ENCODE peak calls at places on chromosomes 1 and 21, in nine cellular contexts. F is AG08396, W is erythroblast, T is neural crest cell, R is BJ, O is IMR-90, J is NCI-H1092 treated with DMSO at 0.1 percent for 48 hours, N is cardiac muscle cell, D is T-cell. L is an unnamed sample.
A peak's percentile ranks its signal among the peaks of the same experiment; 100 is the strongest.

GRCh38 chr1:176102700-176103244 is 104.3 kb downstream of the COP1 start:
- DNase-seq in D (no peak), J (no peak), R (no peak), W (no peak), N (peak; percentile 3), T (no peak), F (no peak), O (peak; percentile 64), L (no peak)

GRCh38 chr1:48469616-48470500 is 2.1 kb downstream of the SPATA6 start:
- DNase-seq in T (no peak), O (peak; percentile 74), J (no peak), F (peak; percentile 59), R (no peak), D (no peak), N (peak; percentile 88), W (no peak), L (peak; percentile 53)

GRCh38 chr1:210598135-210598652 is 269.5 kb downstream of the HHAT start:
- DNase-seq in O (peak; percentile 97), T (no peak), W (peak; percentile 43), J (no peak), F (peak; percentile 68), D (no peak), N (peak; percentile 92), R (peak; percentile 97), L (peak; percentile 73)

GRCh38 chr1:40870135-40870728 is 8.1 kb upstream of the CITED4 start:
- DNase-seq in N (no peak), F (no peak), W (no peak), D (no peak), R (no peak), J (no peak), T (no peak), O (peak; percentile 56), L (no peak)

GRCh38 chr1:65687435-65688214 is 105.1 kb upstream of the PDE4B start:
- DNase-seq in O (peak; percentile 60), W (peak; percentile 92), T (peak; percentile 95), N (peak; percentile 81), R (no peak), J (peak; percentile 52), F (peak; percentile 74), D (peak; percentile 70), L (peak; percentile 51)

GRCh38 chr21:17334478-17334877 is 178.4 kb upstream of the CXADR start:
- DNase-seq in J (peak; percentile 94), R (no peak), T (no peak), D (no peak), O (no peak), F (no peak), W (no peak), N (no peak), L (no peak)

GRCh38 chr1:17635811-17636210 is 96.3 kb downstream of the ARHGEF10L start:
- DNase-seq in F (no peak), O (no peak), J (no peak), T (no peak), R (no peak), W (no peak), N (no peak), D (no peak), L (no peak)

GRCh38 chr1:206555473-206555935 is 48.2 kb downstream of the RASSF5 start:
- DNase-seq in W (peak; percentile 35), O (no peak), N (peak; percentile 43), F (peak; percentile 46), J (peak; percentile 66), D (peak; percentile 18), R (no peak), T (no peak), L (no peak)

GRCh38 chr1:148318123-148318899 is 164.8 kb downstream of the PPIAL4G start:
- DNase-seq in N (peak; percentile 64), D (peak; percentile 36), O (no peak), J (no peak), T (no peak), W (peak; percentile 20), R (no peak), F (no peak), L (no peak)

GRCh38 chr1:41852091-41852490 is 66.6 kb downstream of the HIVEP3 start:
- DNase-seq in W (no peak), T (no peak), D (no peak), N (no peak), O (no peak), J (no peak), R (no peak), F (no peak), L (no peak)

GRCh38 chr1:118294817-118295486 is 109.9 kb upstream of the SPAG17 start:
- DNase-seq in R (no peak), T (no peak), J (no peak), O (no peak), W (no peak), F (no peak), N (peak; percentile 13), D (no peak), L (no peak)

GRCh38 chr1:235342471-235342870 is 14.1 kb downstream of the GGPS1 start:
- DNase-seq in J (no peak), N (no peak), T (no peak), R (no peak), O (no peak), W (no peak), D (no peak), F (no peak), L (no peak)

GRCh38 chr1:162548170-162548569 is 13.4 kb upstream of the UAP1 start:
- DNase-seq in D (peak; percentile 8), O (peak; percentile 54), R (peak; percentile 84), N (peak; percentile 16), W (no peak), T (no peak), F (peak; percentile 30), J (no peak), L (no peak)

GRCh38 chr1:207282496-207283380 is 38.7 kb upstream of the CD55 start:
- DNase-seq in O (peak; percentile 11), N (peak; percentile 19), J (no peak), R (no peak), F (no peak), D (no peak), T (no peak), W (no peak), L (peak; percentile 16)

GRCh38 chr1:58206749-58207148 is 339.8 kb downstream of the OMA1 start:
- DNase-seq in F (no peak), D (no peak), T (no peak), J (no peak), R (no peak), W (no peak), N (no peak), O (no peak), L (no peak)

GRCh38 chr1:223230161-223230881 is 87.3 kb upstream of the TLR5 start:
- DNase-seq in N (peak; percentile 56), W (no peak), O (peak; percentile 93), J (no peak), D (no peak), R (peak; percentile 49), F (peak; percentile 74), T (no peak), L (peak; percentile 86)

GRCh38 chr1:25431495-25432363 is 1.0 kb downstream of the MACO1 start:
- DNase-seq in D (peak; percentile 3), W (peak; percentile 71), J (peak; percentile 26), T (no peak), N (no peak), O (no peak), F (no peak), R (no peak), L (no peak)

GRCh38 chr1:169103443-169103842 is 3.0 kb upstream of the ATP1B1 start:
- DNase-seq in W (no peak), D (no peak), T (no peak), O (no peak), F (no peak), N (no peak), R (no peak), J (no peak), L (no peak)

GRCh38 chr21:16821588-16821987 is 691.3 kb upstream of the CXADR start:
- DNase-seq in N (no peak), O (no peak), J (no peak), W (no peak), F (no peak), R (no peak), D (no peak), T (no peak), L (peak; percentile 40)

GRCh38 chr1:196733091-196733970 is 41.3 kb upstream of the CFHR3 start:
- DNase-seq in N (no peak), J (no peak), T (no peak), O (no peak), W (no peak), R (no peak), D (no peak), F (no peak), L (no peak)

GRCh38 chr1:15525043-15525958 is 1.3 kb upstream of the CASP9 start:
- DNase-seq in O (no peak), D (no peak), N (no peak), R (no peak), F (no peak), J (peak; percentile 49), W (peak; percentile 64), T (no peak), L (peak; percentile 97)

GRCh38 chr21:26844258-26845065 is 747 bp downstream of the ADAMTS1 start:
- DNase-seq in J (peak; percentile 24), R (no peak), N (peak; percentile 61), W (peak; percentile 9), O (peak; percentile 22), T (peak; percentile 40), F (peak; percentile 26), D (no peak), L (no peak)

GRCh38 chr21:33419538-33420123 is 16.4 kb downstream of the IFNGR2 start:
- DNase-seq in N (peak; percentile 72), R (no peak), W (peak; percentile 64), J (no peak), F (peak; percentile 40), D (no peak), T (no peak), O (peak; percentile 76), L (no peak)